ENCODE peak calls at places on chromosome 22, in seven cellular contexts. C is aorta, Y is body of pancreas, T is uterus, U is PC-3, Z is cardiac muscle cell, P is heart right ventricle. W is an unnamed sample.
A peak's percentile ranks its signal among the peaks of the same experiment; 100 is the strongest.

GRCh38 chr22:36463783-36464184 is 17.7 kb downstream of the TXN2 start:
- DNase-seq in Z (no peak), P (peak; percentile 68), T (no peak), Y (no peak), C (peak; percentile 87), U (no peak), W (no peak)

GRCh38 chr22:30675436-30675835 is 7.8 kb upstream of the DUSP18 start:
- DNase-seq in Z (no peak), P (no peak), Y (no peak), C (no peak), U (no peak), T (no peak), W (no peak)

GRCh38 chr22:37932821-37933578 is 20.4 kb downstream of the C22orf23 start:
- DNase-seq in U (no peak), P (no peak), T (peak; percentile 36), Y (peak; percentile 52), Z (no peak), C (no peak), W (no peak)

GRCh38 chr22:17199131-17199731 is 20.0 kb downstream of the ADA2 start:
- DNase-seq in Y (no peak), C (no peak), T (peak; percentile 66), Z (peak; percentile 84), P (no peak), U (no peak), W (no peak)

GRCh38 chr22:36584666-36585065 is 55.7 kb upstream of the EIF3D start:
- DNase-seq in T (no peak), P (no peak), Y (no peak), U (no peak), Z (no peak), C (peak; percentile 15), W (no peak)

GRCh38 chr22:37544955-37545702 is 15.2 kb upstream of the CDC42EP1 start:
- DNase-seq in Z (peak; percentile 84), U (peak; percentile 78), C (peak; percentile 82), T (peak; percentile 78), Y (peak; percentile 92), P (peak; percentile 77), W (peak; percentile 35)

GRCh38 chr22:31526275-31526674 is 29.9 kb downstream of the SFI1 start:
- DNase-seq in U (no peak), Y (no peak), C (no peak), Z (no peak), P (no peak), T (no peak), W (no peak)

GRCh38 chr22:40322061-40322460 is 24.2 kb upstream of the ADSL start:
- DNase-seq in C (no peak), Z (no peak), Y (no peak), U (no peak), P (no peak), T (no peak), W (no peak)

GRCh38 chr22:36435516-36436415 is 45.7 kb downstream of the TXN2 start:
- DNase-seq in T (no peak), C (no peak), Z (no peak), P (no peak), Y (peak; percentile 87), U (no peak), W (peak; percentile 35)

GRCh38 chr22:17569971-17570511 is 6.7 kb downstream of the SLC25A18 start:
- DNase-seq in U (peak; percentile 17), Z (peak; percentile 80), T (peak; percentile 32), P (no peak), Y (no peak), C (no peak), W (no peak)

GRCh38 chr22:35641494-35642120 is 6.6 kb upstream of the APOL6 start:
- DNase-seq in U (no peak), T (no peak), C (no peak), P (no peak), Z (no peak), Y (no peak), W (no peak)

GRCh38 chr22:43406186-43406790 is 5.5 kb upstream of the MPPED1 start:
- DNase-seq in C (no peak), Y (no peak), U (no peak), P (no peak), Z (no peak), T (no peak), W (no peak)

GRCh38 chr22:43356881-43357280 is 13.7 kb upstream of the SCUBE1 start:
- DNase-seq in Y (no peak), Z (peak; percentile 68), U (no peak), C (no peak), T (no peak), P (no peak), W (no peak)

GRCh38 chr22:37258810-37259472 is 14.9 kb upstream of the RAC2 start:
- DNase-seq in C (peak; percentile 29), Z (no peak), U (no peak), Y (no peak), P (no peak), T (no peak), W (no peak)

GRCh38 chr22:45552580-45553332 is 50.1 kb downstream of the FBLN1 start:
- DNase-seq in P (peak; percentile 69), Y (peak; percentile 41), T (peak; percentile 57), C (peak; percentile 86), U (no peak), Z (peak; percentile 98), W (no peak)

GRCh38 chr22:41517172-41518047 is 26.9 kb downstream of the POLR3H start:
- DNase-seq in P (peak; percentile 61), U (peak; percentile 70), C (no peak), Y (peak; percentile 84), Z (peak; percentile 70), T (peak; percentile 81), W (peak; percentile 26)

GRCh38 chr22:50481440-50482106 is at the start of gene ADM2:
- DNase-seq in P (peak; percentile 40), U (no peak), Z (peak; percentile 41), Y (peak; percentile 77), T (no peak), C (peak; percentile 47), W (peak; percentile 58)

GRCh38 chr22:40383905-40384304 is 13.5 kb downstream of the SGSM3 start:
- DNase-seq in T (no peak), Z (peak; percentile 82), U (no peak), Y (no peak), P (no peak), C (no peak), W (no peak)

GRCh38 chr22:36881504-36882245 is 20.9 kb downstream of the NCF4 start:
- DNase-seq in Z (no peak), C (no peak), T (no peak), P (no peak), U (no peak), Y (no peak), W (peak; percentile 31)

GRCh38 chr22:35150163-35151107 is 84.5 kb downstream of the ISX start:
- DNase-seq in Z (peak; percentile 55), P (peak; percentile 58), U (peak; percentile 54), T (peak; percentile 36), Y (peak; percentile 72), C (peak; percentile 59), W (peak; percentile 12)

GRCh38 chr22:25739659-25740344 is 2.2 kb upstream of the MYO18B start:
- DNase-seq in C (no peak), Z (no peak), T (no peak), U (no peak), P (no peak), Y (no peak), W (no peak)

GRCh38 chr22:25736378-25737011 is 5.5 kb upstream of the MYO18B start:
- DNase-seq in U (no peak), Z (no peak), C (no peak), Y (no peak), T (no peak), P (no peak), W (peak; percentile 53)

GRCh38 chr22:25735657-25736056 is 6.3 kb upstream of the MYO18B start:
- DNase-seq in P (no peak), Y (no peak), Z (no peak), T (no peak), U (no peak), C (no peak), W (no peak)
- H3K4me1 ChIP-seq in P (no peaks in the 10 kb centered on the region), Y (no peaks in the 10 kb centered on the region), Z (peaks cover 13% of the 10 kb centered on the region), T (no peaks in the 10 kb centered on the region), U (no peaks in the 10 kb centered on the region), C (no peaks in the 10 kb centered on the region), W (no peaks in the 10 kb centered on the region)

GRCh38 chr22:26650722-26651421 is 6.5 kb upstream of the MIAT start:
- DNase-seq in Z (no peak), T (no peak), C (no peak), U (no peak), Y (no peak), P (no peak), W (no peak)
- H3K27ac ChIP-seq in Z (no peak overlapping the region), T (no peak overlapping the region), C (no peak overlapping the region), U (no peak overlapping the region), Y (no peak overlapping the region), P (no peak overlapping the region), W (no peak overlapping the region)

GRCh38 chr22:20466659-20467379 is 28.8 kb downstream of the KLHL22 start:
- DNase-seq in Y (peak; percentile 21), Z (no peak), P (no peak), T (no peak), C (no peak), U (no peak), W (no peak)

GRCh38 chr22:20464912-20465758 is 27.5 kb upstream of the SCARF2 start:
- DNase-seq in T (no peak), Y (no peak), U (no peak), P (no peak), C (no peak), Z (no peak), W (no peak)

GRCh38 chr22:20465759-20466077 is 28.1 kb upstream of the SCARF2 start:
- DNase-seq in P (no peak), Z (no peak), U (no peak), C (no peak), Y (no peak), T (no peak), W (peak; percentile 35)

GRCh38 chr22:20463324-20464095 is 25.9 kb upstream of the SCARF2 start:
- DNase-seq in U (no peak), P (no peak), Y (no peak), T (no peak), Z (no peak), C (no peak), W (peak; percentile 66)

GRCh38 chr22:20464096-20464614 is 26.5 kb upstream of the SCARF2 start:
- DNase-seq in U (no peak), P (no peak), T (no peak), Y (no peak), Z (no peak), C (no peak), W (peak; percentile 72)
- H3K4me3 ChIP-seq in U (no peak overlapping the region), P (no peak overlapping the region), T (no peak overlapping the region), Y (no peak overlapping the region), Z (no peak overlapping the region), C (no peak overlapping the region), W (peak overlapping the region; percentile 34)

GRCh38 chr22:21839765-21840140 is 27.7 kb downstream of the MAPK1 start:
- DNase-seq in P (no peak), Z (no peak), Y (no peak), T (no peak), C (no peak), U (no peak), W (no peak)

GRCh38 chr22:21841422-21841821 is 26.0 kb downstream of the MAPK1 start:
- DNase-seq in T (no peak), P (no peak), C (no peak), Y (no peak), Z (no peak), U (no peak), W (no peak)

GRCh38 chr22:21842946-21843345 is 24.5 kb downstream of the MAPK1 start:
- DNase-seq in P (no peak), U (no peak), C (no peak), T (no peak), Y (no peak), Z (no peak), W (no peak)

GRCh38 chr22:21837184-21837979 is 30.1 kb downstream of the MAPK1 start:
- DNase-seq in T (no peak), C (no peak), Y (no peak), U (peak; percentile 64), Z (peak; percentile 77), P (no peak), W (no peak)

GRCh38 chr22:21840236-21840823 is 27.1 kb downstream of the MAPK1 start:
- DNase-seq in Y (no peak), P (no peak), T (no peak), C (no peak), U (no peak), Z (no peak), W (no peak)
- H3K4me1 ChIP-seq in Y (peaks cover 23% of the 10 kb centered on the region), P (peaks cover 27% of the 10 kb centered on the region), T (no peaks in the 10 kb centered on the region), C (no peaks in the 10 kb centered on the region), U (peaks cover 9% of the 10 kb centered on the region), Z (peaks cover 30% of the 10 kb centered on the region), W (peaks cover 5% of the 10 kb centered on the region)

W was measured in naive thymus-derived CD4-positive, alpha-beta T cell.